ENCODE peak calls at places on chromosomes 7 and 10, in six cellular contexts. Z is neural progenitor cell; C is activated CD4-positive, alpha-beta T cell treated with anti-CD3 and anti-CD28 coated beads, Interleukin-2, amount 50 U/mL, for 48 hours; K is CD8-positive, alpha-beta T cell; O is GOT3; P is stimulated activated CD4-positive, alpha-beta T cell treated with anti-CD3 and anti-CD28 coated beads, Interleukin-12 subunit alpha, Interleukin-12 subunit beta, amount 100 ng/mL, for 4 hours. S is an unnamed sample.

GRCh38 chr7:105352018-105352612 is 36.6 kb downstream of the SRPK2 start:
- DNase-seq in Z (no peak), C (peak), K (peak), O (no peak), P (peak), S (no peak)

GRCh38 chr10:95121904-95122303 is 52.6 kb upstream of the CYP2C8 start:
- DNase-seq in Z (no peak), C (no peak), K (no peak), O (no peak), P (no peak), S (no peak)

GRCh38 chr7:36167403-36168050 is 14.5 kb downstream of the EEPD1 start:
- DNase-seq in Z (no peak), C (no peak), K (no peak), O (no peak), P (no peak), S (no peak)

GRCh38 chr10:72702868-72703581 is 11.1 kb downstream of the MCU start:
- DNase-seq in Z (no peak), C (no peak), K (no peak), O (no peak), P (no peak), S (no peak)

GRCh38 chr10:89481662-89482061 is 53.7 kb downstream of the SLC16A12 start:
- DNase-seq in Z (no peak), C (no peak), K (no peak), O (no peak), P (no peak), S (no peak)

GRCh38 chr10:108465871-108466641 is 1301.5 kb upstream of the SORCS1 start:
- DNase-seq in Z (peak), C (no peak), K (no peak), O (no peak), P (no peak), S (peak)

GRCh38 chr10:77493851-77494788 is 143.5 kb downstream of the KCNMA1 start:
- DNase-seq in Z (peak), C (no peak), K (no peak), O (no peak), P (no peak), S (no peak)

GRCh38 chr10:72087392-72087968 is 871 bp downstream of the SPOCK2 start:
- DNase-seq in Z (peak), C (no peak), K (peak), O (no peak), P (peak), S (no peak)

GRCh38 chr7:7529328-7529727 is 6.3 kb downstream of the COL28A1 start:
- DNase-seq in Z (no peak), C (no peak), K (no peak), O (no peak), P (no peak), S (no peak)

GRCh38 chr10:133454204-133454893 is 604 bp downstream of the SCART1 start:
- DNase-seq in Z (no peak), C (no peak), K (no peak), O (no peak), P (no peak), S (no peak)

GRCh38 chr7:128117691-128118090 is 86.5 kb upstream of the LRRC4 start:
- DNase-seq in Z (no peak), C (no peak), K (no peak), O (no peak), P (no peak), S (no peak)

GRCh38 chr10:77398986-77399755 is 238.4 kb downstream of the KCNMA1 start:
- DNase-seq in Z (no peak), C (no peak), K (no peak), O (no peak), P (no peak), S (no peak)

GRCh38 chr10:1229116-1229515 is 172.9 kb downstream of the WDR37 start:
- DNase-seq in Z (no peak), C (no peak), K (no peak), O (no peak), P (no peak), S (no peak)

GRCh38 chr7:113084499-113085172 is 2.0 kb downstream of the GPR85 start:
- DNase-seq in Z (no peak), C (no peak), K (no peak), O (no peak), P (no peak), S (no peak)

GRCh38 chr10:129390726-129391125 is 76.3 kb upstream of the MGMT start:
- DNase-seq in Z (no peak), C (no peak), K (no peak), O (no peak), P (no peak), S (no peak)

GRCh38 chr7:96199421-96199820 is 122.5 kb downstream of the SLC25A13 start:
- DNase-seq in Z (no peak), C (no peak), K (no peak), O (no peak), P (no peak), S (no peak)

GRCh38 chr10:35903021-35903420 is 260.9 kb upstream of the FZD8 start:
- DNase-seq in Z (no peak), C (no peak), K (no peak), O (no peak), P (no peak), S (no peak)

GRCh38 chr7:100208911-100209408 is 10.8 kb upstream of the PVRIG start:
- DNase-seq in Z (no peak), C (peak), K (no peak), O (no peak), P (no peak), S (no peak)

GRCh38 chr7:111438369-111439289 is 123.7 kb downstream of the IMMP2L start:
- DNase-seq in Z (peak), C (no peak), K (no peak), O (no peak), P (no peak), S (no peak)

GRCh38 chr7:112202819-112203218 is 3.4 kb downstream of the DOCK4 start:
- DNase-seq in Z (no peak), C (no peak), K (peak), O (no peak), P (peak), S (no peak)

GRCh38 chr10:98038333-98038732 is 7.9 kb upstream of the CRTAC1 start:
- DNase-seq in Z (peak), C (no peak), K (no peak), O (no peak), P (no peak), S (no peak)

S was measured in progenitor cell of endocrine pancreas.